ENCODE peak calls at places on chromosomes 11 and 22, in seven cellular contexts. One of them, this sample, is unnamed.
A peak's percentile ranks its signal among the peaks of the same experiment; 100 is the strongest.

GRCh38 chr11:85811624-85812023 is 683 bp upstream of the SYTL2 start:
- DNase-seq in NCI-H1930: no peak
- DNase-seq in NCI-H1105: no peak
- DNase-seq in stimulated activated CD4-positive, alpha-beta T cell treated with anti-CD3 and anti-CD28 coated beads, Interleukin-2, amount 100 ng/mL, for 48 hours: no peak
- DNase-seq in NCI-H460: no peak
- DNase-seq in RWPE2: no peak
- DNase-seq in iris pigment epithelial cell: no peak
- DNase-seq in this sample: no peak

GRCh38 chr11:76257040-76257730 is 50.9 kb upstream of the WNT11 start:
- DNase-seq in NCI-H460: no peak
- DNase-seq in RWPE2: no peak
- DNase-seq in iris pigment epithelial cell: no peak
- DNase-seq in NCI-H1105: no peak
- DNase-seq in NCI-H1930: no peak
- DNase-seq in stimulated activated CD4-positive, alpha-beta T cell treated with anti-CD3 and anti-CD28 coated beads, Interleukin-2, amount 100 ng/mL, for 48 hours: no peak
- DNase-seq in this sample: no peak

GRCh38 chr11:29183301-29183700 is 833.5 kb downstream of the KCNA4 start:
- DNase-seq in iris pigment epithelial cell: peak; percentile 65
- DNase-seq in RWPE2: no peak
- DNase-seq in stimulated activated CD4-positive, alpha-beta T cell treated with anti-CD3 and anti-CD28 coated beads, Interleukin-2, amount 100 ng/mL, for 48 hours: no peak
- DNase-seq in NCI-H460: no peak
- DNase-seq in NCI-H1930: no peak
- DNase-seq in NCI-H1105: no peak
- DNase-seq in this sample: no peak

GRCh38 chr11:69994810-69995209 is 83.3 kb upstream of the ANO1 start:
- DNase-seq in NCI-H1930: no peak
- DNase-seq in NCI-H1105: no peak
- DNase-seq in RWPE2: no peak
- DNase-seq in iris pigment epithelial cell: no peak
- DNase-seq in NCI-H460: no peak
- DNase-seq in stimulated activated CD4-positive, alpha-beta T cell treated with anti-CD3 and anti-CD28 coated beads, Interleukin-2, amount 100 ng/mL, for 48 hours: no peak
- DNase-seq in this sample: no peak

GRCh38 chr11:19493446-19493845 is 219.2 kb upstream of the NAV2 start:
- DNase-seq in iris pigment epithelial cell: no peak
- DNase-seq in NCI-H1930: no peak
- DNase-seq in NCI-H460: no peak
- DNase-seq in stimulated activated CD4-positive, alpha-beta T cell treated with anti-CD3 and anti-CD28 coated beads, Interleukin-2, amount 100 ng/mL, for 48 hours: no peak
- DNase-seq in RWPE2: no peak
- DNase-seq in NCI-H1105: peak; percentile 49
- DNase-seq in this sample: no peak

GRCh38 chr22:36904260-36904659 is 9.2 kb upstream of the CSF2RB start:
- DNase-seq in RWPE2: no peak
- DNase-seq in iris pigment epithelial cell: no peak
- DNase-seq in NCI-H1930: no peak
- DNase-seq in stimulated activated CD4-positive, alpha-beta T cell treated with anti-CD3 and anti-CD28 coated beads, Interleukin-2, amount 100 ng/mL, for 48 hours: no peak
- DNase-seq in NCI-H460: no peak
- DNase-seq in NCI-H1105: no peak
- DNase-seq in this sample: no peak

GRCh38 chr11:133843454-133843987 is 1.8 kb downstream of the SPATA19 start:
- DNase-seq in NCI-H1930: no peak
- DNase-seq in iris pigment epithelial cell: no peak
- DNase-seq in NCI-H460: no peak
- DNase-seq in RWPE2: no peak
- DNase-seq in stimulated activated CD4-positive, alpha-beta T cell treated with anti-CD3 and anti-CD28 coated beads, Interleukin-2, amount 100 ng/mL, for 48 hours: no peak
- DNase-seq in NCI-H1105: no peak
- DNase-seq in this sample: no peak

GRCh38 chr11:108985611-108986279 is 320.9 kb downstream of the DDX10 start:
- DNase-seq in stimulated activated CD4-positive, alpha-beta T cell treated with anti-CD3 and anti-CD28 coated beads, Interleukin-2, amount 100 ng/mL, for 48 hours: no peak
- DNase-seq in RWPE2: no peak
- DNase-seq in iris pigment epithelial cell: peak; percentile 81
- DNase-seq in NCI-H1930: no peak
- DNase-seq in NCI-H460: no peak
- DNase-seq in NCI-H1105: no peak
- DNase-seq in this sample: no peak

GRCh38 chr11:112361396-112361795 is 100.7 kb upstream of the PLET1 start:
- DNase-seq in NCI-H1105: no peak
- DNase-seq in iris pigment epithelial cell: no peak
- DNase-seq in NCI-H460: no peak
- DNase-seq in stimulated activated CD4-positive, alpha-beta T cell treated with anti-CD3 and anti-CD28 coated beads, Interleukin-2, amount 100 ng/mL, for 48 hours: no peak
- DNase-seq in NCI-H1930: no peak
- DNase-seq in RWPE2: no peak
- DNase-seq in this sample: no peak

GRCh38 chr11:33775832-33776231 is 1.5 kb upstream of the FBXO3 start:
- DNase-seq in RWPE2: no peak
- DNase-seq in NCI-H460: no peak
- DNase-seq in iris pigment epithelial cell: peak; percentile 30
- DNase-seq in NCI-H1105: no peak
- DNase-seq in stimulated activated CD4-positive, alpha-beta T cell treated with anti-CD3 and anti-CD28 coated beads, Interleukin-2, amount 100 ng/mL, for 48 hours: no peak
- DNase-seq in NCI-H1930: no peak
- DNase-seq in this sample: no peak

GRCh38 chr22:23204541-23205157 is 24.3 kb downstream of the BCR start:
- DNase-seq in NCI-H1105: peak; percentile 82
- DNase-seq in iris pigment epithelial cell: no peak
- DNase-seq in NCI-H460: no peak
- DNase-seq in stimulated activated CD4-positive, alpha-beta T cell treated with anti-CD3 and anti-CD28 coated beads, Interleukin-2, amount 100 ng/mL, for 48 hours: no peak
- DNase-seq in NCI-H1930: no peak
- DNase-seq in RWPE2: no peak
- DNase-seq in this sample: no peak

GRCh38 chr11:6979365-6979764 is 40.8 kb downstream of the ZNF214 start:
- DNase-seq in RWPE2: no peak
- DNase-seq in NCI-H1105: no peak
- DNase-seq in iris pigment epithelial cell: peak; percentile 11
- DNase-seq in NCI-H1930: no peak
- DNase-seq in stimulated activated CD4-positive, alpha-beta T cell treated with anti-CD3 and anti-CD28 coated beads, Interleukin-2, amount 100 ng/mL, for 48 hours: no peak
- DNase-seq in NCI-H460: no peak
- DNase-seq in this sample: no peak

GRCh38 chr11:69120096-69120875 is 35.4 kb upstream of the SMIM38 start:
- DNase-seq in stimulated activated CD4-positive, alpha-beta T cell treated with anti-CD3 and anti-CD28 coated beads, Interleukin-2, amount 100 ng/mL, for 48 hours: no peak
- DNase-seq in iris pigment epithelial cell: no peak
- DNase-seq in NCI-H1930: no peak
- DNase-seq in NCI-H1105: no peak
- DNase-seq in RWPE2: no peak
- DNase-seq in NCI-H460: no peak
- DNase-seq in this sample: no peak

GRCh38 chr22:42066133-42066761 is 4.4 kb downstream of the NAGA start:
- DNase-seq in NCI-H1105: no peak
- DNase-seq in NCI-H1930: no peak
- DNase-seq in NCI-H460: no peak
- DNase-seq in iris pigment epithelial cell: no peak
- DNase-seq in RWPE2: no peak
- DNase-seq in stimulated activated CD4-positive, alpha-beta T cell treated with anti-CD3 and anti-CD28 coated beads, Interleukin-2, amount 100 ng/mL, for 48 hours: no peak
- DNase-seq in this sample: no peak

GRCh38 chr11:2667940-2668339 is 31.9 kb downstream of the KCNQ1OT1 start:
- DNase-seq in NCI-H1105: no peak
- DNase-seq in RWPE2: no peak
- DNase-seq in NCI-H1930: no peak
- DNase-seq in stimulated activated CD4-positive, alpha-beta T cell treated with anti-CD3 and anti-CD28 coated beads, Interleukin-2, amount 100 ng/mL, for 48 hours: no peak
- DNase-seq in iris pigment epithelial cell: no peak
- DNase-seq in NCI-H460: no peak
- DNase-seq in this sample: no peak

GRCh38 chr11:108733479-108734116 is 68.7 kb downstream of the DDX10 start:
- DNase-seq in NCI-H1930: no peak
- DNase-seq in RWPE2: no peak
- DNase-seq in NCI-H1105: no peak
- DNase-seq in NCI-H460: no peak
- DNase-seq in stimulated activated CD4-positive, alpha-beta T cell treated with anti-CD3 and anti-CD28 coated beads, Interleukin-2, amount 100 ng/mL, for 48 hours: peak; percentile 19
- DNase-seq in iris pigment epithelial cell: peak; percentile 89
- DNase-seq in this sample: no peak

GRCh38 chr11:19181673-19182261 is 20.0 kb downstream of the CSRP3 start:
- DNase-seq in iris pigment epithelial cell: no peak
- DNase-seq in NCI-H460: no peak
- DNase-seq in RWPE2: no peak
- DNase-seq in NCI-H1930: no peak
- DNase-seq in stimulated activated CD4-positive, alpha-beta T cell treated with anti-CD3 and anti-CD28 coated beads, Interleukin-2, amount 100 ng/mL, for 48 hours: no peak
- DNase-seq in NCI-H1105: no peak
- DNase-seq in this sample: no peak

GRCh38 chr11:2577071-2578005 is 122.5 kb downstream of the KCNQ1OT1 start:
- DNase-seq in NCI-H460: no peak
- DNase-seq in NCI-H1105: no peak
- DNase-seq in stimulated activated CD4-positive, alpha-beta T cell treated with anti-CD3 and anti-CD28 coated beads, Interleukin-2, amount 100 ng/mL, for 48 hours: no peak
- DNase-seq in RWPE2: peak; percentile 63
- DNase-seq in NCI-H1930: no peak
- DNase-seq in iris pigment epithelial cell: no peak
- DNase-seq in this sample: no peak

GRCh38 chr22:41028841-41029240 is 63.6 kb upstream of the EP300 start:
- DNase-seq in stimulated activated CD4-positive, alpha-beta T cell treated with anti-CD3 and anti-CD28 coated beads, Interleukin-2, amount 100 ng/mL, for 48 hours: no peak
- DNase-seq in NCI-H460: no peak
- DNase-seq in iris pigment epithelial cell: peak; percentile 97
- DNase-seq in NCI-H1105: no peak
- DNase-seq in NCI-H1930: no peak
- DNase-seq in RWPE2: no peak
- DNase-seq in this sample: no peak

GRCh38 chr11:120563698-120564572 is 52.4 kb downstream of the GRIK4 start:
- DNase-seq in NCI-H1105: peak; percentile 88
- DNase-seq in NCI-H460: no peak
- DNase-seq in iris pigment epithelial cell: peak; percentile 33
- DNase-seq in RWPE2: no peak
- DNase-seq in NCI-H1930: peak; percentile 14
- DNase-seq in stimulated activated CD4-positive, alpha-beta T cell treated with anti-CD3 and anti-CD28 coated beads, Interleukin-2, amount 100 ng/mL, for 48 hours: no peak
- DNase-seq in this sample: no peak

GRCh38 chr11:11841121-11841604 is 609 bp upstream of the USP47 start:
- DNase-seq in NCI-H1930: peak; percentile 35
- DNase-seq in iris pigment epithelial cell: peak; percentile 34
- DNase-seq in NCI-H1105: peak; percentile 28
- DNase-seq in stimulated activated CD4-positive, alpha-beta T cell treated with anti-CD3 and anti-CD28 coated beads, Interleukin-2, amount 100 ng/mL, for 48 hours: no peak
- DNase-seq in RWPE2: no peak
- DNase-seq in NCI-H460: no peak
- DNase-seq in this sample: no peak

GRCh38 chr22:36911887-36912661 is 1.4 kb upstream of the CSF2RB start:
- DNase-seq in NCI-H1105: no peak
- DNase-seq in NCI-H460: no peak
- DNase-seq in iris pigment epithelial cell: peak; percentile 2
- DNase-seq in RWPE2: no peak
- DNase-seq in stimulated activated CD4-positive, alpha-beta T cell treated with anti-CD3 and anti-CD28 coated beads, Interleukin-2, amount 100 ng/mL, for 48 hours: no peak
- DNase-seq in NCI-H1930: no peak
- DNase-seq in this sample: no peak

GRCh38 chr22:26763633-26764295 is 106.4 kb downstream of the MIAT start:
- DNase-seq in NCI-H460: peak; percentile 35
- DNase-seq in RWPE2: no peak
- DNase-seq in NCI-H1930: peak; percentile 22
- DNase-seq in NCI-H1105: peak; percentile 57
- DNase-seq in stimulated activated CD4-positive, alpha-beta T cell treated with anti-CD3 and anti-CD28 coated beads, Interleukin-2, amount 100 ng/mL, for 48 hours: no peak
- DNase-seq in iris pigment epithelial cell: peak; percentile 55
- DNase-seq in this sample: no peak

GRCh38 chr11:64484308-64485061 is 106.5 kb upstream of the SLC22A12 start:
- DNase-seq in NCI-H1930: no peak
- DNase-seq in iris pigment epithelial cell: no peak
- DNase-seq in NCI-H460: no peak
- DNase-seq in RWPE2: no peak
- DNase-seq in NCI-H1105: no peak
- DNase-seq in stimulated activated CD4-positive, alpha-beta T cell treated with anti-CD3 and anti-CD28 coated beads, Interleukin-2, amount 100 ng/mL, for 48 hours: no peak
- DNase-seq in this sample: no peak

GRCh38 chr22:33803371-33803770 is 116.9 kb downstream of the LARGE1 start:
- DNase-seq in stimulated activated CD4-positive, alpha-beta T cell treated with anti-CD3 and anti-CD28 coated beads, Interleukin-2, amount 100 ng/mL, for 48 hours: no peak
- DNase-seq in RWPE2: no peak
- DNase-seq in NCI-H1930: no peak
- DNase-seq in NCI-H1105: no peak
- DNase-seq in NCI-H460: no peak
- DNase-seq in iris pigment epithelial cell: peak; percentile 3
- DNase-seq in this sample: no peak

GRCh38 chr22:46747646-46748045 is 9.6 kb upstream of the CERK start:
- DNase-seq in NCI-H460: no peak
- DNase-seq in iris pigment epithelial cell: no peak
- DNase-seq in RWPE2: no peak
- DNase-seq in stimulated activated CD4-positive, alpha-beta T cell treated with anti-CD3 and anti-CD28 coated beads, Interleukin-2, amount 100 ng/mL, for 48 hours: no peak
- DNase-seq in NCI-H1930: no peak
- DNase-seq in NCI-H1105: no peak
- DNase-seq in this sample: no peak

GRCh38 chr11:42544726-42545125 is 767.1 kb upstream of the API5 start:
- DNase-seq in iris pigment epithelial cell: no peak
- DNase-seq in RWPE2: no peak
- DNase-seq in NCI-H460: no peak
- DNase-seq in NCI-H1105: no peak
- DNase-seq in stimulated activated CD4-positive, alpha-beta T cell treated with anti-CD3 and anti-CD28 coated beads, Interleukin-2, amount 100 ng/mL, for 48 hours: no peak
- DNase-seq in NCI-H1930: no peak
- DNase-seq in this sample: no peak

GRCh38 chr22:30422481-30423295 is 2.9 kb upstream of the MTFP1 start:
- DNase-seq in RWPE2: peak; percentile 89
- DNase-seq in NCI-H460: peak; percentile 77
- DNase-seq in NCI-H1105: peak; percentile 5
- DNase-seq in stimulated activated CD4-positive, alpha-beta T cell treated with anti-CD3 and anti-CD28 coated beads, Interleukin-2, amount 100 ng/mL, for 48 hours: peak; percentile 41
- DNase-seq in iris pigment epithelial cell: peak; percentile 97
- DNase-seq in NCI-H1930: no peak
- DNase-seq in this sample: no peak

GRCh38 chr11:124896071-124896750 is 1.5 kb downstream of the ROBO4 start:
- DNase-seq in NCI-H460: no peak
- DNase-seq in stimulated activated CD4-positive, alpha-beta T cell treated with anti-CD3 and anti-CD28 coated beads, Interleukin-2, amount 100 ng/mL, for 48 hours: no peak
- DNase-seq in NCI-H1105: no peak
- DNase-seq in RWPE2: no peak
- DNase-seq in NCI-H1930: no peak
- DNase-seq in iris pigment epithelial cell: no peak
- DNase-seq in this sample: no peak

GRCh38 chr22:26170795-26171194 is 1.5 kb downstream of the SEZ6L start:
- DNase-seq in NCI-H1930: no peak
- DNase-seq in NCI-H460: peak; percentile 1
- DNase-seq in iris pigment epithelial cell: no peak
- DNase-seq in NCI-H1105: no peak
- DNase-seq in stimulated activated CD4-positive, alpha-beta T cell treated with anti-CD3 and anti-CD28 coated beads, Interleukin-2, amount 100 ng/mL, for 48 hours: no peak
- DNase-seq in RWPE2: no peak
- DNase-seq in this sample: no peak

GRCh38 chr11:44618561-44619425 is 53.3 kb downstream of the CD82 start:
- DNase-seq in NCI-H1105: no peak
- DNase-seq in NCI-H1930: no peak
- DNase-seq in stimulated activated CD4-positive, alpha-beta T cell treated with anti-CD3 and anti-CD28 coated beads, Interleukin-2, amount 100 ng/mL, for 48 hours: no peak
- DNase-seq in RWPE2: peak; percentile 40
- DNase-seq in iris pigment epithelial cell: no peak
- DNase-seq in NCI-H460: no peak
- DNase-seq in this sample: no peak

GRCh38 chr11:9060700-9061111 is 30.7 kb downstream of the SCUBE2 start:
- DNase-seq in stimulated activated CD4-positive, alpha-beta T cell treated with anti-CD3 and anti-CD28 coated beads, Interleukin-2, amount 100 ng/mL, for 48 hours: peak; percentile 44
- DNase-seq in NCI-H1105: no peak
- DNase-seq in NCI-H460: no peak
- DNase-seq in RWPE2: no peak
- DNase-seq in NCI-H1930: no peak
- DNase-seq in iris pigment epithelial cell: no peak
- DNase-seq in this sample: no peak

GRCh38 chr11:848988-849824 is 6.6 kb downstream of the TSPAN4 start:
- DNase-seq in NCI-H1930: peak; percentile 63
- DNase-seq in stimulated activated CD4-positive, alpha-beta T cell treated with anti-CD3 and anti-CD28 coated beads, Interleukin-2, amount 100 ng/mL, for 48 hours: no peak
- DNase-seq in NCI-H460: no peak
- DNase-seq in iris pigment epithelial cell: no peak
- DNase-seq in NCI-H1105: peak; percentile 79
- DNase-seq in RWPE2: no peak
- DNase-seq in this sample: no peak

GRCh38 chr11:35104655-35105054 is 34.3 kb upstream of the CD44 start:
- DNase-seq in NCI-H1105: no peak
- DNase-seq in NCI-H460: no peak
- DNase-seq in NCI-H1930: no peak
- DNase-seq in stimulated activated CD4-positive, alpha-beta T cell treated with anti-CD3 and anti-CD28 coated beads, Interleukin-2, amount 100 ng/mL, for 48 hours: no peak
- DNase-seq in RWPE2: no peak
- DNase-seq in iris pigment epithelial cell: no peak
- DNase-seq in this sample: no peak

GRCh38 chr11:25838918-25839611 is 492.9 kb upstream of the ANO3 start:
- DNase-seq in NCI-H1930: no peak
- DNase-seq in stimulated activated CD4-positive, alpha-beta T cell treated with anti-CD3 and anti-CD28 coated beads, Interleukin-2, amount 100 ng/mL, for 48 hours: no peak
- DNase-seq in RWPE2: no peak
- DNase-seq in NCI-H1105: no peak
- DNase-seq in NCI-H460: no peak
- DNase-seq in iris pigment epithelial cell: no peak
- DNase-seq in this sample: no peak

GRCh38 chr11:95138448-95138847 is 48.8 kb downstream of the ENDOD1 start:
- DNase-seq in NCI-H1930: no peak
- DNase-seq in RWPE2: no peak
- DNase-seq in iris pigment epithelial cell: peak; percentile 39
- DNase-seq in stimulated activated CD4-positive, alpha-beta T cell treated with anti-CD3 and anti-CD28 coated beads, Interleukin-2, amount 100 ng/mL, for 48 hours: no peak
- DNase-seq in NCI-H460: no peak
- DNase-seq in NCI-H1105: no peak
- DNase-seq in this sample: no peak

GRCh38 chr22:37126383-37126782 is 16.9 kb upstream of the TMPRSS6 start:
- DNase-seq in NCI-H460: no peak
- DNase-seq in NCI-H1930: no peak
- DNase-seq in RWPE2: no peak
- DNase-seq in NCI-H1105: no peak
- DNase-seq in iris pigment epithelial cell: peak; percentile 20
- DNase-seq in stimulated activated CD4-positive, alpha-beta T cell treated with anti-CD3 and anti-CD28 coated beads, Interleukin-2, amount 100 ng/mL, for 48 hours: no peak
- DNase-seq in this sample: no peak

This sample was measured in effector memory CD4-positive, alpha-beta T cell.